ENCODE peak calls at places on chromosomes 11 and 22, in five cellular contexts. U, A, Z, M and R are unnamed samples.

GRCh38 chr22:39309881-39310714 is 9.3 kb downstream of the RPL3 start:
- DNase-seq in M (no peak), Z (no peak), U (no peak), A (no peak), R (no peak)

GRCh38 chr22:32574957-32575893 is 100.6 kb downstream of the FBXO7 start:
- DNase-seq in Z (no peak), U (no peak), A (no peak), M (no peak), R (no peak)

GRCh38 chr11:105609832-105610781 is at the start of gene GRIA4:
- DNase-seq in M (no peak), Z (no peak), U (peak; percentile 34), A (no peak), R (peak; percentile 9)

GRCh38 chr11:6414874-6415328 is 4.0 kb downstream of the APBB1 start:
- DNase-seq in Z (no peak), A (no peak), U (no peak), M (no peak), R (no peak)

GRCh38 chr11:121544956-121545355 is 92.2 kb upstream of the SORL1-AS1 start:
- DNase-seq in U (no peak), A (no peak), M (no peak), Z (no peak), R (no peak)

GRCh38 chr22:37329239-37330140 is 47.2 kb downstream of the CYTH4 start:
- DNase-seq in M (no peak), A (no peak), U (no peak), Z (peak; percentile 42), R (no peak)

GRCh38 chr22:21802056-21802455 is 65.4 kb downstream of the MAPK1 start:
- DNase-seq in A (no peak), M (no peak), U (no peak), Z (no peak), R (no peak)

GRCh38 chr22:48979482-48979881 is 848.2 kb downstream of the BRD1 start:
- DNase-seq in A (no peak), Z (no peak), U (no peak), M (no peak), R (no peak)

GRCh38 chr11:134837887-134838232 is 425.8 kb upstream of the B3GAT1 start:
- DNase-seq in A (no peak), U (no peak), Z (no peak), M (no peak), R (no peak)

GRCh38 chr11:128574576-128575011 is 12.8 kb downstream of the ETS1 start:
- DNase-seq in M (no peak), Z (peak; percentile 68), A (no peak), U (no peak), R (no peak)